ENCODE peak calls at places on chromosomes 7 and 10, in ten cellular contexts. One of them, this sample, is unnamed.

GRCh38 chr10:22468570-22469320 is 123.4 kb downstream of the SPAG6 start:
- DNase-seq in mammary epithelial cell: no peak
- DNase-seq in OCI-LY7: no peak
- DNase-seq in fibroblast of lung: no peak
- DNase-seq in HCT116: no peak
- DNase-seq in body of pancreas: no peak
- DNase-seq in brain microvascular endothelial cell: no peak
- DNase-seq in Caco-2: no peak
- DNase-seq in WTC11: no peak
- DNase-seq in colonic mucosa: no peak
- DNase-seq in this sample: no peak

GRCh38 chr7:33040803-33041516 is 21.6 kb downstream of the NT5C3A start:
- DNase-seq in WTC11: no peak
- DNase-seq in brain microvascular endothelial cell: no peak
- DNase-seq in body of pancreas: peak
- DNase-seq in fibroblast of lung: peak
- DNase-seq in Caco-2: no peak
- DNase-seq in mammary epithelial cell: peak
- DNase-seq in HCT116: no peak
- DNase-seq in OCI-LY7: peak
- DNase-seq in colonic mucosa: peak
- DNase-seq in this sample: peak

GRCh38 chr7:107854454-107854853 is 36.5 kb upstream of the DLD start:
- DNase-seq in fibroblast of lung: peak
- DNase-seq in WTC11: no peak
- DNase-seq in colonic mucosa: no peak
- DNase-seq in brain microvascular endothelial cell: no peak
- DNase-seq in body of pancreas: no peak
- DNase-seq in OCI-LY7: no peak
- DNase-seq in HCT116: no peak
- DNase-seq in Caco-2: no peak
- DNase-seq in mammary epithelial cell: no peak
- DNase-seq in this sample: no peak

GRCh38 chr10:31318382-31318853 is 598 bp upstream of the ZEB1 start:
- DNase-seq in mammary epithelial cell: peak
- DNase-seq in Caco-2: no peak
- DNase-seq in colonic mucosa: peak
- DNase-seq in fibroblast of lung: peak
- DNase-seq in brain microvascular endothelial cell: peak
- DNase-seq in OCI-LY7: peak
- DNase-seq in HCT116: peak
- DNase-seq in body of pancreas: no peak
- DNase-seq in WTC11: peak
- DNase-seq in this sample: no peak

GRCh38 chr10:47143072-47143471 is 156.9 kb upstream of the GDF10 start:
- DNase-seq in Caco-2: no peak
- DNase-seq in WTC11: no peak
- DNase-seq in mammary epithelial cell: no peak
- DNase-seq in HCT116: no peak
- DNase-seq in fibroblast of lung: no peak
- DNase-seq in OCI-LY7: no peak
- DNase-seq in colonic mucosa: no peak
- DNase-seq in brain microvascular endothelial cell: no peak
- DNase-seq in body of pancreas: no peak
- DNase-seq in this sample: no peak

GRCh38 chr10:101565370-101565900 is 22.6 kb downstream of the POLL start:
- DNase-seq in WTC11: no peak
- DNase-seq in body of pancreas: peak
- DNase-seq in colonic mucosa: peak
- DNase-seq in HCT116: no peak
- DNase-seq in OCI-LY7: no peak
- DNase-seq in fibroblast of lung: no peak
- DNase-seq in mammary epithelial cell: no peak
- DNase-seq in brain microvascular endothelial cell: no peak
- DNase-seq in Caco-2: no peak
- DNase-seq in this sample: no peak

GRCh38 chr10:61963669-61964058 is 62.2 kb downstream of the ARID5B start:
- DNase-seq in mammary epithelial cell: no peak
- DNase-seq in OCI-LY7: peak
- DNase-seq in body of pancreas: no peak
- DNase-seq in colonic mucosa: no peak
- DNase-seq in Caco-2: no peak
- DNase-seq in WTC11: no peak
- DNase-seq in brain microvascular endothelial cell: no peak
- DNase-seq in HCT116: no peak
- DNase-seq in fibroblast of lung: no peak
- DNase-seq in this sample: no peak

GRCh38 chr10:71573562-71574300 is 145.8 kb downstream of the C10orf105 start:
- DNase-seq in colonic mucosa: no peak
- DNase-seq in fibroblast of lung: no peak
- DNase-seq in mammary epithelial cell: no peak
- DNase-seq in brain microvascular endothelial cell: no peak
- DNase-seq in WTC11: no peak
- DNase-seq in body of pancreas: no peak
- DNase-seq in OCI-LY7: no peak
- DNase-seq in HCT116: no peak
- DNase-seq in Caco-2: no peak
- DNase-seq in this sample: no peak

GRCh38 chr7:21580073-21580521 is 37.3 kb downstream of the DNAH11 start:
- DNase-seq in WTC11: no peak
- DNase-seq in mammary epithelial cell: peak
- DNase-seq in brain microvascular endothelial cell: peak
- DNase-seq in HCT116: no peak
- DNase-seq in colonic mucosa: no peak
- DNase-seq in OCI-LY7: no peak
- DNase-seq in fibroblast of lung: peak
- DNase-seq in Caco-2: no peak
- DNase-seq in body of pancreas: no peak
- DNase-seq in this sample: no peak

GRCh38 chr7:74572301-74573090 is 85.0 kb upstream of the GTF2I start:
- DNase-seq in HCT116: no peak
- DNase-seq in Caco-2: no peak
- DNase-seq in OCI-LY7: no peak
- DNase-seq in mammary epithelial cell: no peak
- DNase-seq in colonic mucosa: no peak
- DNase-seq in body of pancreas: no peak
- DNase-seq in brain microvascular endothelial cell: no peak
- DNase-seq in fibroblast of lung: no peak
- DNase-seq in WTC11: no peak
- DNase-seq in this sample: no peak

GRCh38 chr10:71486465-71487114 is 89.9 kb downstream of the CDH23 start:
- DNase-seq in Caco-2: peak
- DNase-seq in WTC11: peak
- DNase-seq in fibroblast of lung: peak
- DNase-seq in mammary epithelial cell: peak
- DNase-seq in brain microvascular endothelial cell: peak
- DNase-seq in colonic mucosa: peak
- DNase-seq in HCT116: peak
- DNase-seq in OCI-LY7: peak
- DNase-seq in body of pancreas: no peak
- DNase-seq in this sample: peak

GRCh38 chr7:42071372-42072261 is 165.4 kb downstream of the GLI3 start:
- DNase-seq in colonic mucosa: no peak
- DNase-seq in WTC11: no peak
- DNase-seq in body of pancreas: no peak
- DNase-seq in fibroblast of lung: peak
- DNase-seq in OCI-LY7: peak
- DNase-seq in HCT116: no peak
- DNase-seq in Caco-2: no peak
- DNase-seq in brain microvascular endothelial cell: no peak
- DNase-seq in mammary epithelial cell: peak
- DNase-seq in this sample: no peak

GRCh38 chr7:36661135-36661840 is 63.0 kb downstream of the AOAH start:
- DNase-seq in WTC11: no peak
- DNase-seq in mammary epithelial cell: peak
- DNase-seq in Caco-2: no peak
- DNase-seq in brain microvascular endothelial cell: no peak
- DNase-seq in body of pancreas: no peak
- DNase-seq in fibroblast of lung: no peak
- DNase-seq in OCI-LY7: no peak
- DNase-seq in HCT116: peak
- DNase-seq in colonic mucosa: peak
- DNase-seq in this sample: no peak

GRCh38 chr10:86189891-86190290 is 176.7 kb downstream of the GRID1 start:
- DNase-seq in mammary epithelial cell: no peak
- DNase-seq in fibroblast of lung: no peak
- DNase-seq in HCT116: no peak
- DNase-seq in colonic mucosa: no peak
- DNase-seq in body of pancreas: no peak
- DNase-seq in WTC11: no peak
- DNase-seq in OCI-LY7: no peak
- DNase-seq in brain microvascular endothelial cell: no peak
- DNase-seq in Caco-2: no peak
- DNase-seq in this sample: no peak

GRCh38 chr7:39181398-39181797 is 203.7 kb downstream of the POU6F2 start:
- DNase-seq in OCI-LY7: no peak
- DNase-seq in fibroblast of lung: no peak
- DNase-seq in body of pancreas: no peak
- DNase-seq in HCT116: no peak
- DNase-seq in Caco-2: no peak
- DNase-seq in colonic mucosa: no peak
- DNase-seq in brain microvascular endothelial cell: no peak
- DNase-seq in WTC11: no peak
- DNase-seq in mammary epithelial cell: no peak
- DNase-seq in this sample: no peak

GRCh38 chr7:39187130-39187529 is 209.4 kb downstream of the POU6F2 start:
- DNase-seq in HCT116: no peak
- DNase-seq in body of pancreas: no peak
- DNase-seq in mammary epithelial cell: no peak
- DNase-seq in WTC11: no peak
- DNase-seq in fibroblast of lung: no peak
- DNase-seq in colonic mucosa: no peak
- DNase-seq in Caco-2: no peak
- DNase-seq in OCI-LY7: no peak
- DNase-seq in brain microvascular endothelial cell: no peak
- DNase-seq in this sample: no peak

GRCh38 chr7:39186671-39187070 is 209.0 kb downstream of the POU6F2 start:
- DNase-seq in body of pancreas: no peak
- DNase-seq in WTC11: no peak
- DNase-seq in Caco-2: no peak
- DNase-seq in brain microvascular endothelial cell: no peak
- DNase-seq in colonic mucosa: no peak
- DNase-seq in fibroblast of lung: no peak
- DNase-seq in HCT116: no peak
- DNase-seq in OCI-LY7: no peak
- DNase-seq in mammary epithelial cell: no peak
- DNase-seq in this sample: no peak

GRCh38 chr7:39186131-39186530 is 208.4 kb downstream of the POU6F2 start:
- DNase-seq in colonic mucosa: no peak
- DNase-seq in fibroblast of lung: no peak
- DNase-seq in HCT116: no peak
- DNase-seq in body of pancreas: no peak
- DNase-seq in brain microvascular endothelial cell: no peak
- DNase-seq in Caco-2: no peak
- DNase-seq in WTC11: no peak
- DNase-seq in OCI-LY7: no peak
- DNase-seq in mammary epithelial cell: no peak
- DNase-seq in this sample: no peak

GRCh38 chr7:39184387-39184786 is 206.7 kb downstream of the POU6F2 start:
- DNase-seq in fibroblast of lung: no peak
- DNase-seq in Caco-2: no peak
- DNase-seq in mammary epithelial cell: no peak
- DNase-seq in HCT116: no peak
- DNase-seq in body of pancreas: no peak
- DNase-seq in brain microvascular endothelial cell: no peak
- DNase-seq in WTC11: no peak
- DNase-seq in OCI-LY7: no peak
- DNase-seq in colonic mucosa: no peak
- DNase-seq in this sample: peak
- TF ChIP-seq CTCF in fibroblast of lung: no peak
- TF ChIP-seq CTCF in Caco-2: no peak
- TF ChIP-seq CTCF in mammary epithelial cell: no peak
- TF ChIP-seq CTCF in HCT116: no peak
- TF ChIP-seq CTCF in body of pancreas: no peak
- TF ChIP-seq CTCF in brain microvascular endothelial cell: no peak
- TF ChIP-seq CTCF in WTC11: no peak
- TF ChIP-seq CTCF in OCI-LY7: no peak
- TF ChIP-seq CTCF in colonic mucosa: no peak
- TF ChIP-seq CTCF in this sample: no peak

DNA sequence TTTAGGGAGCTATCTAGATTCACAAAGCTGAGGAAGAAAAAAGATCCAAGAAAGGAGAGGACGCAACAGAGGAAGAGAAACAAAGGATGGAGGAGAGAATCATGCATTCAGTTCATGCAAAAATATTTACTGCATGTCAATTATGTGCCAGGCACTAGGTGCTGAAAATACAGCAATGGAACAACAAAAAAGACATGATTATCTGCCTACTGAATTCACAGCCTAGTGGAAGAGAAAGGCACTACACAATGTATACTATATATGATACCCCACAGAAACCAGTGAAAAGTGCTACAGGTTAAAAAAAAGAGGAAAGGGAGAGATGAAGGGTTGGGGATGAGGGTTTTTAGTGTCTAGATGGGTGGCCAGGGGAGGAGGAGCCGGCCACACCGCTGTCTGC is 520.4 kb upstream of the CELF2 start:
- DNase-seq in body of pancreas: no peak
- DNase-seq in HCT116: no peak
- DNase-seq in WTC11: no peak
- DNase-seq in colonic mucosa: no peak
- DNase-seq in fibroblast of lung: no peak
- DNase-seq in mammary epithelial cell: no peak
- DNase-seq in brain microvascular endothelial cell: no peak
- DNase-seq in Caco-2: no peak
- DNase-seq in OCI-LY7: no peak
- DNase-seq in this sample: no peak
- TF ChIP-seq CTCF in body of pancreas: no peak
- TF ChIP-seq CTCF in HCT116: no peak
- TF ChIP-seq CTCF in WTC11: no peak
- TF ChIP-seq CTCF in colonic mucosa: no peak
- TF ChIP-seq CTCF in fibroblast of lung: peak
- TF ChIP-seq CTCF in mammary epithelial cell: no peak
- TF ChIP-seq CTCF in brain microvascular endothelial cell: no peak
- TF ChIP-seq CTCF in Caco-2: peak
- TF ChIP-seq CTCF in OCI-LY7: no peak
- TF ChIP-seq CTCF in this sample: no peak

GRCh38 chr7:1591876-1592275 is 22.0 kb upstream of the PSMG3 start:
- DNase-seq in OCI-LY7: peak
- DNase-seq in body of pancreas: no peak
- DNase-seq in Caco-2: no peak
- DNase-seq in fibroblast of lung: no peak
- DNase-seq in HCT116: no peak
- DNase-seq in colonic mucosa: no peak
- DNase-seq in mammary epithelial cell: no peak
- DNase-seq in brain microvascular endothelial cell: no peak
- DNase-seq in WTC11: no peak
- DNase-seq in this sample: no peak
- TF ChIP-seq CTCF in OCI-LY7: no peak
- TF ChIP-seq CTCF in body of pancreas: no peak
- TF ChIP-seq CTCF in Caco-2: no peak
- TF ChIP-seq CTCF in fibroblast of lung: no peak
- TF ChIP-seq CTCF in HCT116: no peak
- TF ChIP-seq CTCF in colonic mucosa: no peak
- TF ChIP-seq CTCF in mammary epithelial cell: no peak
- TF ChIP-seq CTCF in brain microvascular endothelial cell: no peak
- TF ChIP-seq CTCF in WTC11: no peak
- TF ChIP-seq CTCF in this sample: no peak

DNA sequence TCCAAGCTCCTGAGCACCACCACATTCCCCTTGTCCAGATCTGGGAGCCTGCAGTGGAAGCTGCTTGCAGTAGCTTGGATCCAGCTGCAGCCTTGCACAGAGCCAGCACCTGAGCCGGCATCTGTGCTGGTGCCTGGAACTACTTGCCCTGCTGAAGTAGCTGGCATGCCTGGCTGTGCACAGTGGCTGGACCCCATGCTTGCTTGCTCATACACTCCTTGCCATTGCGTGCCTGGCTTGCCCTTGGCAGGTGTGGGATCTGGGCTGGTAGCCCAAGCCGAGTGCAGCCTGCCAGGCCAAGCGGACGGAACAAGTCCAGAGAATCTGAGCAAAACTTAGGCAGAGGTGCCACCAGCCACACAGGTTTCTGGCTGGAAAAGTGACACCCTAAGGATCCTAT is 759.9 kb downstream of the IPMK start:
- DNase-seq in fibroblast of lung: no peak
- DNase-seq in body of pancreas: no peak
- DNase-seq in OCI-LY7: no peak
- DNase-seq in mammary epithelial cell: no peak
- DNase-seq in brain microvascular endothelial cell: no peak
- DNase-seq in colonic mucosa: no peak
- DNase-seq in HCT116: no peak
- DNase-seq in Caco-2: no peak
- DNase-seq in WTC11: no peak
- DNase-seq in this sample: no peak
- TF ChIP-seq CTCF in fibroblast of lung: no peak
- TF ChIP-seq CTCF in body of pancreas: no peak
- TF ChIP-seq CTCF in OCI-LY7: no peak
- TF ChIP-seq CTCF in mammary epithelial cell: no peak
- TF ChIP-seq CTCF in brain microvascular endothelial cell: no peak
- TF ChIP-seq CTCF in colonic mucosa: no peak
- TF ChIP-seq CTCF in HCT116: no peak
- TF ChIP-seq CTCF in Caco-2: no peak
- TF ChIP-seq CTCF in WTC11: no peak
- TF ChIP-seq CTCF in this sample: no peak